ENCODE peak calls at places on chromosomes 6 and 20, in four cellular contexts. E is A549, S is GM12878, F is K562. W is an unnamed sample.

GRCh38 chr6:151916680-151917164 is 109.2 kb downstream of the ESR1 start:
- DNase-seq in E (no peak), S (no peak), F (no peak), W (no peak)

GRCh38 chr6:2817778-2818443 is 23.8 kb downstream of the SERPINB1 start:
- DNase-seq in E (no peak), S (no peak), F (no peak), W (peak; percentile 61)

GRCh38 chr6:28011716-28012115 is 54.7 kb downstream of the OR2B6 start:
- DNase-seq in E (no peak), S (no peak), F (no peak), W (no peak)

GRCh38 chr6:135323202-135323668 is 142.1 kb downstream of the MYB start:
- DNase-seq in E (no peak), S (peak; percentile 72), F (peak; percentile 97), W (no peak)

GRCh38 chr20:59148713-59149493 is 14.7 kb upstream of the ZNF831 start:
- DNase-seq in E (no peak), S (no peak), F (peak; percentile 9), W (no peak)

GRCh38 chr6:7846971-7847818 is 63.4 kb downstream of the TXNDC5 start:
- DNase-seq in E (no peak), S (no peak), F (peak; percentile 31), W (peak; percentile 74)

GRCh38 chr20:36548006-36548315 is 6.6 kb downstream of the MYL9 start:
- DNase-seq in E (no peak), S (no peak), F (peak; percentile 45), W (no peak)

GRCh38 chr6:21601341-21601740 is 7.8 kb downstream of the SOX4 start:
- DNase-seq in E (no peak), S (no peak), F (no peak), W (no peak)

GRCh38 chr6:116761779-116762178 is 3.7 kb downstream of the FAM162B start:
- DNase-seq in E (no peak), S (no peak), F (peak; percentile 61), W (no peak)

GRCh38 chr6:111888928-111889696 is 15.9 kb upstream of the FYN start:
- DNase-seq in E (no peak), S (no peak), F (peak; percentile 38), W (peak; percentile 30)

GRCh38 chr6:44222987-44223470 is 366 bp upstream of the SLC29A1 start:
- DNase-seq in E (peak; percentile 62), S (no peak), F (no peak), W (no peak)

GRCh38 chr20:38152175-38153010 is 12.7 kb downstream of the TGM2 start:
- DNase-seq in E (peak; percentile 72), S (peak; percentile 25), F (no peak), W (peak; percentile 73)

GRCh38 chr6:131733376-131734016 is 22.7 kb upstream of the CTAGE9 start:
- DNase-seq in E (no peak), S (no peak), F (no peak), W (peak; percentile 67)

GRCh38 chr20:49633643-49634042 is 65.7 kb upstream of the PTGIS start:
- DNase-seq in E (no peak), S (no peak), F (no peak), W (no peak)

GRCh38 chr6:152723398-152723797 is 25.7 kb downstream of the MYCT1 start:
- DNase-seq in E (no peak), S (no peak), F (no peak), W (peak; percentile 85)

GRCh38 chr6:43670623-43670986 is 17.0 kb downstream of the MRPS18A start:
- DNase-seq in E (no peak), S (no peak), F (no peak), W (no peak)

GRCh38 chr6:22413681-22414305 is 117.0 kb upstream of the PRL start:
- DNase-seq in E (no peak), S (no peak), F (no peak), W (peak; percentile 65)

GRCh38 chr6:455006-455585 is 63.5 kb downstream of the IRF4 start:
- DNase-seq in E (no peak), S (no peak), F (no peak), W (peak; percentile 12)

GRCh38 chr6:72559067-72559466 is 62.8 kb upstream of the KCNQ5 start:
- DNase-seq in E (no peak), S (no peak), F (peak; percentile 40), W (no peak)

GRCh38 chr6:101818056-101818455 is 424.5 kb downstream of the GRIK2 start:
- DNase-seq in E (no peak), S (no peak), F (no peak), W (no peak)

GRCh38 chr6:148973809-148974208 is 227.0 kb downstream of the UST start:
- DNase-seq in E (peak; percentile 24), S (no peak), F (peak; percentile 14), W (peak; percentile 66)

GRCh38 chr20:36004045-36004444 is 35.7 kb downstream of the CNBD2 start:
- DNase-seq in E (no peak), S (no peak), F (no peak), W (no peak)

DNA sequence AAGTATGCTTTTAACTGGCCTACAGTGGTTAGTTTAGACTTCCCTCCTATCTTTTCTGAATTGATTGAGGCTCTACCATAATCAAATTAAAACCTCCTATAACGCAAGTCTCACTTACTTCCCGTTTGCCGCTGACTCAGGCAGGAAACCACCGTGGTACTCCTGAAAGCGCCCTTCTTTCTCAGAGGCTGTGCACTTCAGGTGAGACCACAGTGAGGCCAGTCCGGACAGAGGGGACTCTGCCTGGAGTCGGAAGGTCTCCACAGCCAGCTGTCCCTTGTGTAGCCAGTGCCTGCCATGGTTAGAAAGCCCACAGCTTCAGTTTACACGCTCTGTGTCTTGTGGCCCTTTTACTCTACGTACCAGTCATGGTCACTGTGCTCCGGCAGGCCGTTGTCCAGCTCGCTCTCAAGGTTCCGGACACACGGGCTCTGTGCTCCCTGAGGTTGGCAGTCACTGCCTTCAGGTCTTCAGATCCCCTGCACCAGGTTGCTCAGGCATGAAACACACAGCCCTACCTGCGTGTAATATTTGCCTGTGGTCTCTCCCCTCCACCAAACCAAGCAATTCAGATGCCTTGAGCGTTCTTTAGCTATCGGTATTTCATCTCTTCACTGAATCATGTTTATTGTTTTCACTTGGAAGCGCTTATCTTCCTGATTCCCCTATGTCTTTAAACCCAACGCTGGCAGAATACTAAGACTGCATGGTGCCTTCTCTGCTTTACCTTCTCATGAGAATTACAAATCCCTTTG is 178.8 kb downstream of the SMOC2 start:
- DNase-seq in E (no peak), S (no peak), F (no peak), W (no peak)
- TF ChIP-seq ELK1 in E (no peak), S (no peak), F (no peak), W (no peak)

DNA sequence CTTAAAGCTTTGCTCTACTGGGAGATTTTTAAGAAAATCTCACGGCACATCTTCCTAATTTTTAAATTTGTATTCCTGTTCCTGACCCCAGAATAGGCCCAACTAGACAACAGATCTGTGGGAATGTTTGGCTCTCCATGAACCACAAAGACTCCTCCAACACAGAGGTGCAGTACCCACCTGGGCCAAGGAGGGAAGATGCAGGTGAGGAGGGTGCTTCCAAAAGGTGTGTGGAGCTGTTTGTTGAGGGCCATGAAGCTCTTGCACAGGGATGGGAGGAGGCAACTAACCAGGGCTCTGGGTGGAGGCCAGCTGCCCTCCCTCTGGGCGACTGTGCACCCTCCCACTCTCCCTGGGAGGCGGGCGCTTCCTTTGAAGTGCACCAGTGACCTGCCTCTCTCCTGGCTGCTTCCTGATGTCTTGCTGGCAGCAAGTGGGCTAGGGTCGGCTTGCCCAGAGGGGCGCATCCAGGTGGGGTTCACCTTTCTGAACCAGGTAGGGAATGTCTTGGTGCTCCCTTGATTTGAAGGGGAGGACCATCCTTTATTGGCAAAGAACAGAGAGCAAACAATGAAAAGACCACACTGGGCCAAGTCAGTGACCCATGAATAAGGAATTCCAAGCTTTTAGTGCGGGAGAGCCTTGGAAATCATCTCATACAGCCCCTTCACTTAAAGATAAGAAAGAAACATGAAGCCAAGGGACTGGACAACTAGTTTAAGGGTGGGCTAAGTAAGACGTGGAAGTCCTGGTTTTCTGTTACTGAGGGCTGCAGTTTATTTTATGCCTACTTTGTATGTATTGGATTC is 76.0 kb downstream of the ANKRD6 start:
- DNase-seq in E (no peak), S (no peak), F (no peak), W (no peak)
- TF ChIP-seq RFX5 in E (no peak), S (no peak), F (no peak), W (no peak)

DNA sequence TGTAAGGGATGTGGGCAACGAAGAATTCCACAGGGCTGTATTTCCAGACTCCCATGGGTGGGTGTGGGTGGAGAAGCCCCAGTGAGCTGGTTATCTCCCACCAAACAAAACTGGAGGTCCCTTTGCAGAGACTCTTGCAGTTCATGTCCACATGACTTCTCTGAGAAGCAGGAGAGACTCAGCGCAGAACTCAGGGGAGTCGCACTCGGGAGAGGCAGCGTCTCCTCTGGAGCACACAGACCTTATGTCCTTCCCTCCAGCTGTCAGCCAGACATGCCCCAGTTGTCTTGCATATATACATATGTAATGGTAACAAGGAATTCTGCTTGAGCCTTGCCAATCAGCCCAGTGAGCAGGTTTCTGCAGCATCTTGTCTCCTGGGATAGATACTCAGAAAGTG is 23.8 kb downstream of the MYT1 start:
- DNase-seq in E (no peak), S (no peak), F (no peak), W (no peak)
- TF ChIP-seq ELK1 in E (no peak), S (no peak), F (no peak), W (no peak)

GRCh38 chr6:64409948-64410347 is 774.3 kb downstream of the PHF3 start:
- DNase-seq in E (no peak), S (no peak), F (no peak), W (no peak)
- TF ChIP-seq RFX5 in E (no peak), S (no peak), F (no peak), W (no peak)

DNA sequence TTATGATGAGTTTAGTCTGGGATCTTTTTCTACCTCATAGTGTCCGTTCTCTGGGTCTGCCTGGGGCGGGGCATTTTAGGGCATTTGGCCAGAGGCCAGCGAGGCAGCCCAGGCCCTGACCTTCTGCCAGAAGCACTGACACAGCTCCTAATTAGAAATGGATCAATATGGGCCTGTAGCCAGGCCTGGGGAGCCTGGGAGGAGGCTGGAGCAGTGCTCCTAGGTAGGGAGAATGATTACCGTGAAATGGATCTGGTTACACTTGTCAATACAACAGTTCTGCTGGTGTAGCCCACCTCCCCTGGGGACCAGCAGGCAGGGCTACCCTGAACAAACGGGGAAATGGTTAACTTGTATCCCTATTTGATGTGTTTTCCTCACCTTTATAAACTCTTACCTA is 23.0 kb downstream of the RALY start:
- DNase-seq in E (no peak), S (no peak), F (no peak), W (no peak)
- TF ChIP-seq ELK1 in E (no peak), S (no peak), F (no peak), W (no peak)

DNA sequence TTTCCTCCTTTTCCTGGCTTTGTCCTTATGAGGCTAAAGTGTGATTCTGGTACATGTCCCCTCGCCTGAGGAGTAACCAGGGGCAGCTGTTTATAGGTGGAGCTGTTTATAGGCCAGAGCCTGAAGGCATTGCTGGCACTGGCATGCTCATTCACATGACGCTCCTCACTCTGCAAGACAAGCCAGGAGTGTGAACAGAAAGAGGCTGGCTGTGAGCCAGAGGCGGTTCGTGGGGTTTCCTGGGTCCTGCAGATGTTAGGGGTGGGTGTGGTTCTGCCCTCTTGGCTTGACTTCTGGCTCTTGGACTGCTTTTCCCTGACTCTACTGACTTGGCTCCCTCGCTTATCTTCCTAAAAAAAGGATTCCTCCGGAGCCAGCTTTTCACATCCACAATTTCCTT is 12.8 kb upstream of the MDFI start:
- DNase-seq in E (no peak), S (no peak), F (no peak), W (no peak)
- TF ChIP-seq RFX5 in E (no peak), S (no peak), F (no peak), W (no peak)

GRCh38 chr20:24964518-24964838 is 15.4 kb downstream of the CST7 start:
- DNase-seq in E (no peak), S (no peak), F (no peak), W (no peak)
- TF ChIP-seq ELK1 in E (no peak), S (no peak), F (no peak), W (no peak)